ENCODE peak calls at places on chromosomes 5 and 9, in eight cellular contexts. J, D, X, Y, Q, I, E and O are unnamed samples.

GRCh38 chr5:68071731-68072130 is 143.8 kb upstream of the PIK3R1 start:
- DNase-seq in J (no peak), D (peak; percentile 74), X (no peak), Y (no peak), Q (no peak), I (no peak), E (no peak), O (no peak)

GRCh38 chr5:145660897-145661650 is 174.1 kb downstream of the PRELID2 start:
- DNase-seq in J (no peak), D (no peak), X (no peak), Y (no peak), Q (no peak), I (no peak), E (no peak), O (no peak)

GRCh38 chr5:22850981-22851380 is 2.2 kb downstream of the CDH12 start:
- DNase-seq in J (no peak), D (no peak), X (no peak), Y (no peak), Q (no peak), I (no peak), E (no peak), O (no peak)

GRCh38 chr9:99012957-99013512 is 69.3 kb downstream of the COL15A1 start:
- DNase-seq in J (no peak), D (peak; percentile 46), X (no peak), Y (no peak), Q (no peak), I (no peak), E (peak; percentile 33), O (no peak)

GRCh38 chr5:96226941-96227552 is 206.0 kb downstream of the PCSK1 start:
- DNase-seq in J (peak; percentile 61), D (peak; percentile 89), X (no peak), Y (peak; percentile 43), Q (peak; percentile 8), I (no peak), E (no peak), O (no peak)

GRCh38 chr9:94918038-94918753 is 191.7 kb downstream of the AOPEP start:
- DNase-seq in J (no peak), D (no peak), X (no peak), Y (peak; percentile 51), Q (peak; percentile 48), I (no peak), E (no peak), O (no peak)

GRCh38 chr9:78903581-78903980 is 606.7 kb downstream of the PSAT1 start:
- DNase-seq in J (no peak), D (peak; percentile 45), X (no peak), Y (no peak), Q (no peak), I (no peak), E (no peak), O (no peak)

GRCh38 chr5:178428341-178429155 is 161.6 kb downstream of the COL23A1 start:
- DNase-seq in J (no peak), D (no peak), X (no peak), Y (no peak), Q (no peak), I (no peak), E (peak; percentile 37), O (no peak)

GRCh38 chr5:133539818-133540217 is 72.5 kb downstream of the FSTL4 start:
- DNase-seq in J (no peak), D (no peak), X (no peak), Y (no peak), Q (no peak), I (no peak), E (no peak), O (no peak)

GRCh38 chr5:1298067-1298551 is 3.2 kb upstream of the TERT start:
- DNase-seq in J (no peak), D (no peak), X (no peak), Y (no peak), Q (no peak), I (no peak), E (no peak), O (no peak)